ENCODE peak calls at places on chromosomes 13 and 19, in seven cellular contexts. One of them, this sample, is unnamed.

GRCh38 chr13:97359181-97360057 is 74.5 kb upstream of the RAP2A start:
- DNase-seq in stimulated activated naive B cell treated with anti-CD40 and anti-IgM and Interleukin-4, amounts not matched to agents 10 μg/mL and 1 μg/mL and 100 μg/mL, for 72 hours: peak; percentile 6
- DNase-seq in lung: peak; percentile 50
- DNase-seq in HuH-7: peak; percentile 25
- DNase-seq in skeletal muscle cell: peak; percentile 43
- DNase-seq in activated CD8-positive, alpha-beta T cell treated with anti-CD3 and anti-CD28 coated beads, Interleukin-2, amount 10 ng/mL, durations not matched to agents 7 days and 5 days: peak; percentile 64
- DNase-seq in HL-60: peak; percentile 54
- DNase-seq in this sample: peak; percentile 50

GRCh38 chr19:2081873-2082810 is 14.0 kb downstream of the MOB3A start:
- DNase-seq in stimulated activated naive B cell treated with anti-CD40 and anti-IgM and Interleukin-4, amounts not matched to agents 10 μg/mL and 1 μg/mL and 100 μg/mL, for 72 hours: no peak
- DNase-seq in lung: no peak
- DNase-seq in HuH-7: no peak
- DNase-seq in skeletal muscle cell: no peak
- DNase-seq in activated CD8-positive, alpha-beta T cell treated with anti-CD3 and anti-CD28 coated beads, Interleukin-2, amount 10 ng/mL, durations not matched to agents 7 days and 5 days: peak; percentile 80
- DNase-seq in HL-60: peak; percentile 78
- DNase-seq in this sample: peak; percentile 72

GRCh38 chr19:1183543-1184172 is 9.6 kb upstream of the SBNO2 start:
- DNase-seq in stimulated activated naive B cell treated with anti-CD40 and anti-IgM and Interleukin-4, amounts not matched to agents 10 μg/mL and 1 μg/mL and 100 μg/mL, for 72 hours: no peak
- DNase-seq in lung: no peak
- DNase-seq in HuH-7: no peak
- DNase-seq in skeletal muscle cell: no peak
- DNase-seq in activated CD8-positive, alpha-beta T cell treated with anti-CD3 and anti-CD28 coated beads, Interleukin-2, amount 10 ng/mL, durations not matched to agents 7 days and 5 days: no peak
- DNase-seq in HL-60: no peak
- DNase-seq in this sample: no peak

GRCh38 chr19:2491130-2491801 is 15.3 kb downstream of the GADD45B start:
- DNase-seq in stimulated activated naive B cell treated with anti-CD40 and anti-IgM and Interleukin-4, amounts not matched to agents 10 μg/mL and 1 μg/mL and 100 μg/mL, for 72 hours: no peak
- DNase-seq in lung: peak; percentile 85
- DNase-seq in HuH-7: no peak
- DNase-seq in skeletal muscle cell: peak; percentile 85
- DNase-seq in activated CD8-positive, alpha-beta T cell treated with anti-CD3 and anti-CD28 coated beads, Interleukin-2, amount 10 ng/mL, durations not matched to agents 7 days and 5 days: no peak
- DNase-seq in HL-60: no peak
- DNase-seq in this sample: no peak

GRCh38 chr13:33194820-33195692 is 90.5 kb downstream of the STARD13 start:
- DNase-seq in stimulated activated naive B cell treated with anti-CD40 and anti-IgM and Interleukin-4, amounts not matched to agents 10 μg/mL and 1 μg/mL and 100 μg/mL, for 72 hours: peak; percentile 36
- DNase-seq in lung: no peak
- DNase-seq in HuH-7: no peak
- DNase-seq in skeletal muscle cell: peak; percentile 96
- DNase-seq in activated CD8-positive, alpha-beta T cell treated with anti-CD3 and anti-CD28 coated beads, Interleukin-2, amount 10 ng/mL, durations not matched to agents 7 days and 5 days: no peak
- DNase-seq in HL-60: no peak
- DNase-seq in this sample: no peak

GRCh38 chr13:110266983-110267382 is 40.0 kb downstream of the COL4A1 start:
- DNase-seq in stimulated activated naive B cell treated with anti-CD40 and anti-IgM and Interleukin-4, amounts not matched to agents 10 μg/mL and 1 μg/mL and 100 μg/mL, for 72 hours: no peak
- DNase-seq in lung: no peak
- DNase-seq in HuH-7: no peak
- DNase-seq in skeletal muscle cell: no peak
- DNase-seq in activated CD8-positive, alpha-beta T cell treated with anti-CD3 and anti-CD28 coated beads, Interleukin-2, amount 10 ng/mL, durations not matched to agents 7 days and 5 days: no peak
- DNase-seq in HL-60: no peak
- DNase-seq in this sample: no peak

GRCh38 chr13:96238241-96238640 is 148.3 kb downstream of the HS6ST3 start:
- DNase-seq in stimulated activated naive B cell treated with anti-CD40 and anti-IgM and Interleukin-4, amounts not matched to agents 10 μg/mL and 1 μg/mL and 100 μg/mL, for 72 hours: no peak
- DNase-seq in lung: no peak
- DNase-seq in HuH-7: no peak
- DNase-seq in skeletal muscle cell: no peak
- DNase-seq in activated CD8-positive, alpha-beta T cell treated with anti-CD3 and anti-CD28 coated beads, Interleukin-2, amount 10 ng/mL, durations not matched to agents 7 days and 5 days: no peak
- DNase-seq in HL-60: no peak
- DNase-seq in this sample: no peak

GRCh38 chr13:95643814-95644598 is 500 bp downstream of the DZIP1 start:
- DNase-seq in stimulated activated naive B cell treated with anti-CD40 and anti-IgM and Interleukin-4, amounts not matched to agents 10 μg/mL and 1 μg/mL and 100 μg/mL, for 72 hours: peak; percentile 8
- DNase-seq in lung: no peak
- DNase-seq in HuH-7: no peak
- DNase-seq in skeletal muscle cell: no peak
- DNase-seq in activated CD8-positive, alpha-beta T cell treated with anti-CD3 and anti-CD28 coated beads, Interleukin-2, amount 10 ng/mL, durations not matched to agents 7 days and 5 days: no peak
- DNase-seq in HL-60: no peak
- DNase-seq in this sample: no peak

GRCh38 chr13:67466569-67466968 is 236.4 kb upstream of the PCDH9 start:
- DNase-seq in stimulated activated naive B cell treated with anti-CD40 and anti-IgM and Interleukin-4, amounts not matched to agents 10 μg/mL and 1 μg/mL and 100 μg/mL, for 72 hours: no peak
- DNase-seq in lung: no peak
- DNase-seq in HuH-7: no peak
- DNase-seq in skeletal muscle cell: no peak
- DNase-seq in activated CD8-positive, alpha-beta T cell treated with anti-CD3 and anti-CD28 coated beads, Interleukin-2, amount 10 ng/mL, durations not matched to agents 7 days and 5 days: no peak
- DNase-seq in HL-60: no peak
- DNase-seq in this sample: no peak

GRCh38 chr13:25840261-25840660 is 211.6 kb downstream of the SHISA2 start:
- DNase-seq in stimulated activated naive B cell treated with anti-CD40 and anti-IgM and Interleukin-4, amounts not matched to agents 10 μg/mL and 1 μg/mL and 100 μg/mL, for 72 hours: no peak
- DNase-seq in lung: no peak
- DNase-seq in HuH-7: no peak
- DNase-seq in skeletal muscle cell: no peak
- DNase-seq in activated CD8-positive, alpha-beta T cell treated with anti-CD3 and anti-CD28 coated beads, Interleukin-2, amount 10 ng/mL, durations not matched to agents 7 days and 5 days: no peak
- DNase-seq in HL-60: no peak
- DNase-seq in this sample: no peak

GRCh38 chr13:101530293-101530692 is 77.8 kb downstream of the ITGBL1 start:
- DNase-seq in stimulated activated naive B cell treated with anti-CD40 and anti-IgM and Interleukin-4, amounts not matched to agents 10 μg/mL and 1 μg/mL and 100 μg/mL, for 72 hours: no peak
- DNase-seq in lung: no peak
- DNase-seq in HuH-7: no peak
- DNase-seq in skeletal muscle cell: peak; percentile 26
- DNase-seq in activated CD8-positive, alpha-beta T cell treated with anti-CD3 and anti-CD28 coated beads, Interleukin-2, amount 10 ng/mL, durations not matched to agents 7 days and 5 days: no peak
- DNase-seq in HL-60: no peak
- DNase-seq in this sample: no peak

This sample was measured in activated CD4-positive, alpha-beta memory T cell treated with anti-CD3 and anti-CD28 coated beads, Interleukin-2, amount 10 ng/mL, durations not matched to agents 7 days and 5 days.